ENCODE peak calls at places on chromosomes 5 and 9, in eight cellular contexts. One of them, this sample, is unnamed.

GRCh38 chr5:172630482-172630881 is 10.6 kb upstream of the NEURL1B start:
- DNase-seq in suprapubic skin: no peak
- DNase-seq in naive thymus-derived CD4-positive, alpha-beta T cell: no peak
- DNase-seq in aorta: peak; percentile 14
- DNase-seq in astrocyte: no peak
- DNase-seq in mesendoderm: no peak
- DNase-seq in CD4-positive, alpha-beta T cell: no peak
- DNase-seq in adrenal gland: no peak
- DNase-seq in this sample: no peak

GRCh38 chr5:108481355-108481931 is 99.5 kb upstream of the FBXL17 start:
- DNase-seq in suprapubic skin: no peak
- DNase-seq in naive thymus-derived CD4-positive, alpha-beta T cell: no peak
- DNase-seq in aorta: no peak
- DNase-seq in astrocyte: no peak
- DNase-seq in mesendoderm: peak; percentile 77
- DNase-seq in CD4-positive, alpha-beta T cell: no peak
- DNase-seq in adrenal gland: no peak
- DNase-seq in this sample: no peak

GRCh38 chr5:81207009-81207408 is 26.1 kb upstream of the CKMT2 start:
- DNase-seq in suprapubic skin: no peak
- DNase-seq in naive thymus-derived CD4-positive, alpha-beta T cell: no peak
- DNase-seq in aorta: no peak
- DNase-seq in astrocyte: no peak
- DNase-seq in mesendoderm: peak; percentile 51
- DNase-seq in CD4-positive, alpha-beta T cell: no peak
- DNase-seq in adrenal gland: no peak
- DNase-seq in this sample: no peak

GRCh38 chr9:89621676-89622075 is 16.9 kb downstream of the GADD45G start:
- DNase-seq in suprapubic skin: no peak
- DNase-seq in naive thymus-derived CD4-positive, alpha-beta T cell: no peak
- DNase-seq in aorta: no peak
- DNase-seq in astrocyte: no peak
- DNase-seq in mesendoderm: no peak
- DNase-seq in CD4-positive, alpha-beta T cell: no peak
- DNase-seq in adrenal gland: no peak
- DNase-seq in this sample: no peak

GRCh38 chr9:133804199-133804598 is 66.0 kb upstream of the SARDH start:
- DNase-seq in suprapubic skin: no peak
- DNase-seq in naive thymus-derived CD4-positive, alpha-beta T cell: no peak
- DNase-seq in aorta: no peak
- DNase-seq in astrocyte: no peak
- DNase-seq in mesendoderm: no peak
- DNase-seq in CD4-positive, alpha-beta T cell: no peak
- DNase-seq in adrenal gland: no peak
- DNase-seq in this sample: no peak

GRCh38 chr5:81194633-81195333 is 38.3 kb upstream of the CKMT2 start:
- DNase-seq in suprapubic skin: peak; percentile 79
- DNase-seq in naive thymus-derived CD4-positive, alpha-beta T cell: peak; percentile 74
- DNase-seq in aorta: peak; percentile 85
- DNase-seq in astrocyte: peak; percentile 41
- DNase-seq in mesendoderm: peak; percentile 86
- DNase-seq in CD4-positive, alpha-beta T cell: peak; percentile 72
- DNase-seq in adrenal gland: peak; percentile 78
- DNase-seq in this sample: peak; percentile 64

GRCh38 chr5:38323645-38324295 is 65.4 kb downstream of the EGFLAM start:
- DNase-seq in suprapubic skin: no peak
- DNase-seq in naive thymus-derived CD4-positive, alpha-beta T cell: no peak
- DNase-seq in aorta: no peak
- DNase-seq in astrocyte: peak; percentile 61
- DNase-seq in mesendoderm: no peak
- DNase-seq in CD4-positive, alpha-beta T cell: no peak
- DNase-seq in adrenal gland: no peak
- DNase-seq in this sample: no peak

GRCh38 chr5:161027763-161028162 is 175.8 kb upstream of the ATP10B start:
- DNase-seq in suprapubic skin: no peak
- DNase-seq in naive thymus-derived CD4-positive, alpha-beta T cell: no peak
- DNase-seq in aorta: no peak
- DNase-seq in astrocyte: no peak
- DNase-seq in mesendoderm: no peak
- DNase-seq in CD4-positive, alpha-beta T cell: no peak
- DNase-seq in adrenal gland: no peak
- DNase-seq in this sample: no peak

GRCh38 chr9:133162802-133163558 is 734 bp downstream of the GBGT1 start:
- DNase-seq in suprapubic skin: peak; percentile 70
- DNase-seq in naive thymus-derived CD4-positive, alpha-beta T cell: no peak
- DNase-seq in aorta: no peak
- DNase-seq in astrocyte: no peak
- DNase-seq in mesendoderm: no peak
- DNase-seq in CD4-positive, alpha-beta T cell: no peak
- DNase-seq in adrenal gland: peak; percentile 46
- DNase-seq in this sample: peak; percentile 39

GRCh38 chr5:157513182-157513581 is 53.2 kb downstream of the NIPAL4 start:
- DNase-seq in suprapubic skin: no peak
- DNase-seq in naive thymus-derived CD4-positive, alpha-beta T cell: no peak
- DNase-seq in aorta: no peak
- DNase-seq in astrocyte: no peak
- DNase-seq in mesendoderm: no peak
- DNase-seq in CD4-positive, alpha-beta T cell: no peak
- DNase-seq in adrenal gland: no peak
- DNase-seq in this sample: no peak

GRCh38 chr5:19862711-19863110 is 125.3 kb downstream of the CDH18 start:
- DNase-seq in suprapubic skin: no peak
- DNase-seq in naive thymus-derived CD4-positive, alpha-beta T cell: no peak
- DNase-seq in aorta: no peak
- DNase-seq in astrocyte: no peak
- DNase-seq in mesendoderm: no peak
- DNase-seq in CD4-positive, alpha-beta T cell: no peak
- DNase-seq in adrenal gland: no peak
- DNase-seq in this sample: no peak

GRCh38 chr5:85132269-85132668 is 747.6 kb upstream of the EDIL3 start:
- DNase-seq in suprapubic skin: no peak
- DNase-seq in naive thymus-derived CD4-positive, alpha-beta T cell: no peak
- DNase-seq in aorta: no peak
- DNase-seq in astrocyte: peak; percentile 68
- DNase-seq in mesendoderm: no peak
- DNase-seq in CD4-positive, alpha-beta T cell: no peak
- DNase-seq in adrenal gland: no peak
- DNase-seq in this sample: no peak

GRCh38 chr5:115352571-115352970 is 56.1 kb upstream of the CCDC112 start:
- DNase-seq in suprapubic skin: no peak
- DNase-seq in naive thymus-derived CD4-positive, alpha-beta T cell: no peak
- DNase-seq in aorta: no peak
- DNase-seq in astrocyte: no peak
- DNase-seq in mesendoderm: no peak
- DNase-seq in CD4-positive, alpha-beta T cell: no peak
- DNase-seq in adrenal gland: no peak
- DNase-seq in this sample: no peak

GRCh38 chr5:178992291-178992895 is 2.7 kb downstream of the GRM6 start:
- DNase-seq in suprapubic skin: no peak
- DNase-seq in naive thymus-derived CD4-positive, alpha-beta T cell: no peak
- DNase-seq in aorta: no peak
- DNase-seq in astrocyte: no peak
- DNase-seq in mesendoderm: no peak
- DNase-seq in CD4-positive, alpha-beta T cell: no peak
- DNase-seq in adrenal gland: no peak
- DNase-seq in this sample: no peak

GRCh38 chr9:78031826-78032598 is 401 bp upstream of the GNAQ start:
- DNase-seq in suprapubic skin: peak; percentile 95
- DNase-seq in naive thymus-derived CD4-positive, alpha-beta T cell: peak; percentile 49
- DNase-seq in aorta: peak; percentile 97
- DNase-seq in astrocyte: peak; percentile 95
- DNase-seq in mesendoderm: peak; percentile 98
- DNase-seq in CD4-positive, alpha-beta T cell: peak; percentile 59
- DNase-seq in adrenal gland: peak; percentile 96
- DNase-seq in this sample: peak; percentile 63

GRCh38 chr5:66848749-66849641 is 252.8 kb downstream of the MAST4 start:
- DNase-seq in suprapubic skin: no peak
- DNase-seq in naive thymus-derived CD4-positive, alpha-beta T cell: no peak
- DNase-seq in aorta: no peak
- DNase-seq in astrocyte: peak; percentile 59
- DNase-seq in mesendoderm: no peak
- DNase-seq in CD4-positive, alpha-beta T cell: no peak
- DNase-seq in adrenal gland: no peak
- DNase-seq in this sample: no peak

GRCh38 chr5:115246361-115246991 is 16.2 kb downstream of the PGGT1B start:
- DNase-seq in suprapubic skin: no peak
- DNase-seq in naive thymus-derived CD4-positive, alpha-beta T cell: no peak
- DNase-seq in aorta: no peak
- DNase-seq in astrocyte: peak; percentile 11
- DNase-seq in mesendoderm: peak; percentile 57
- DNase-seq in CD4-positive, alpha-beta T cell: no peak
- DNase-seq in adrenal gland: no peak
- DNase-seq in this sample: peak; percentile 26

DNA sequence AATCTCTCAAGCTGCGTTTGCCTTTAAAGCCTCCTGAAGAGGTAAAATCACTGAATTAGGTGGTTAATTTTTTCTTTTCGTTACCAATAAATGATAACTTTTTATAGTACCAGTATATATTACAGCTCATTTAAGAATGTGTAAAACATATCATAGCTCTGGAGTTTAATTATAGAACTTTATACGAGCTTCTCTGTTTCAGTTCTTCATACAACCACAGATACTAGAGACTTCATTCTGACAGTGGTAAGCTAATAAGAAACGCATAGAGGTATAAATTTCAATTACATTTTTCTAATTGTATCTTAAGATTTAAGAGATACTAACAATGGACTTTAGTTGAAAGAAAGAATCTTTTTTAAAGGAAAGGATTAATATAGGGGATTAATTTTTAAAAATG is 73.9 kb downstream of the PBX3 start:
- DNase-seq in suprapubic skin: no peak
- DNase-seq in naive thymus-derived CD4-positive, alpha-beta T cell: no peak
- DNase-seq in aorta: no peak
- DNase-seq in astrocyte: no peak
- DNase-seq in mesendoderm: no peak
- DNase-seq in CD4-positive, alpha-beta T cell: no peak
- DNase-seq in adrenal gland: no peak
- DNase-seq in this sample: no peak
- H3K27ac ChIP-seq in suprapubic skin: no peak overlapping the region
- H3K27ac ChIP-seq in naive thymus-derived CD4-positive, alpha-beta T cell: no peak overlapping the region
- H3K27ac ChIP-seq in aorta: no peak overlapping the region
- H3K27ac ChIP-seq in astrocyte: no peak overlapping the region
- H3K27ac ChIP-seq in mesendoderm: no peak overlapping the region
- H3K27ac ChIP-seq in CD4-positive, alpha-beta T cell: no peak overlapping the region
- H3K27ac ChIP-seq in adrenal gland: no peak overlapping the region
- H3K27ac ChIP-seq in this sample: no peak overlapping the region

DNA sequence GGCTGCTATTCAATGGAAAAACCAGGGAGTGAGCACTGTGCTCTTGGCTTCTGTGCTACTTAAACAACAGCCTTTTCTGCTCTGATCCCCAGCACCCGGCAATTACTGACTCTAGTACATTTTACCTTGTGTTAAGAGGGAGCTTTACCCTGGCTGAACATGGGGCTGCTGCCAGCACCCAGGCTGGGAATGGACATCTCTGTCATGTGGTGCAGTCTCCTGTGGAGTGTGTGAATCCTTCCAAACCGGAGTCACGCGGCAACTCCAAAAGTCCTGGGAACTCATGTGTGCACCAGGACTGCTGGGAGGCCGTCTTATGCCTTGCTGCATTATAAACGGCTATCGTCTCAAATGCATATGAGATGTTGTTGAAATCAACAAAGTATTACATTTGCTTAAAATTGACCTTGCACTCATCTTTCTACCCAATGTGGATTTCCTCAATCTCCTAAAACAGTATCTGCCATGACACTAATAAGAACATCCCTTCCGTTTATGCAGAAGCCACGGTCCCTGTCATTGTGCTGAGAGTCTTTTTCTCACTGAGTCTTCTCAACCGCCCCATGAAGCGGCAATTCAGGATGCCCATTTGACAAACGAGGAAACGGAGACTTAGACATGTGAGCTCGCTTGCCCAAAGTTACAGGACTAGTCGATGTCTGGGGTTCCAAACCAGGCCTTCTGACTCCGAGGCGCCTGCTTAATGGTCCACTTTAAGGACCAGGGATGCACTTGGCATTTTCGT is 884 bp upstream of the GSN start:
- DNase-seq in suprapubic skin: no peak
- DNase-seq in naive thymus-derived CD4-positive, alpha-beta T cell: no peak
- DNase-seq in aorta: no peak
- DNase-seq in astrocyte: no peak
- DNase-seq in mesendoderm: no peak
- DNase-seq in CD4-positive, alpha-beta T cell: no peak
- DNase-seq in adrenal gland: no peak
- DNase-seq in this sample: no peak
- H3K27ac ChIP-seq in suprapubic skin: peak overlapping the region; percentile 91
- H3K27ac ChIP-seq in naive thymus-derived CD4-positive, alpha-beta T cell: no peak overlapping the region
- H3K27ac ChIP-seq in aorta: no peak overlapping the region
- H3K27ac ChIP-seq in astrocyte: no peak overlapping the region
- H3K27ac ChIP-seq in mesendoderm: no peak overlapping the region
- H3K27ac ChIP-seq in CD4-positive, alpha-beta T cell: no peak overlapping the region
- H3K27ac ChIP-seq in adrenal gland: peak overlapping the region; percentile 66
- H3K27ac ChIP-seq in this sample: no peak overlapping the region

DNA sequence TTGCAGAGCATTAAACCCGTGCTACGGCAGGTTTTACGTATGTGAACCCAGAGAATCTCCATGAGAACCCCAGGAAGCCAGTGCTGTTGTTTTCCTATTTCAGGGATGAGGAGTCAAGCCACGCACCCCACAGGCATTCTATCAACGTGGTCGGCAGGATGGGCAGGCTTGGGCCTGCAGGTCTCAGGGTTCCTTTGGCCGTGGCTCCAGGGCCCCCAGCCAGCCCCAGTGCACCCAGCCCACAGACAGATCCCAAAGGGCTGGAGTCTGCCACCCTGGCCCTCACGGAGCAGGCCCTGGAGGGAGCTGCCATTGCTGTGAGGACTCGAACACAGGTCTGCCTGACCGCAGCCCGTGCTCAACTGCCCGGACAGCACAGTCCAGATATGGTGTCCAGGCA is 77.1 kb upstream of the STXBP1 start:
- DNase-seq in suprapubic skin: no peak
- DNase-seq in naive thymus-derived CD4-positive, alpha-beta T cell: no peak
- DNase-seq in aorta: no peak
- DNase-seq in astrocyte: no peak
- DNase-seq in mesendoderm: no peak
- DNase-seq in CD4-positive, alpha-beta T cell: no peak
- DNase-seq in adrenal gland: no peak
- DNase-seq in this sample: no peak
- H3K27ac ChIP-seq in suprapubic skin: peak overlapping the region; percentile 36
- H3K27ac ChIP-seq in naive thymus-derived CD4-positive, alpha-beta T cell: no peak overlapping the region
- H3K27ac ChIP-seq in aorta: peak overlapping the region; percentile 5
- H3K27ac ChIP-seq in astrocyte: peak overlapping the region; percentile 92
- H3K27ac ChIP-seq in mesendoderm: no peak overlapping the region
- H3K27ac ChIP-seq in CD4-positive, alpha-beta T cell: no peak overlapping the region
- H3K27ac ChIP-seq in adrenal gland: peak overlapping the region; percentile 89
- H3K27ac ChIP-seq in this sample: no peak overlapping the region

DNA sequence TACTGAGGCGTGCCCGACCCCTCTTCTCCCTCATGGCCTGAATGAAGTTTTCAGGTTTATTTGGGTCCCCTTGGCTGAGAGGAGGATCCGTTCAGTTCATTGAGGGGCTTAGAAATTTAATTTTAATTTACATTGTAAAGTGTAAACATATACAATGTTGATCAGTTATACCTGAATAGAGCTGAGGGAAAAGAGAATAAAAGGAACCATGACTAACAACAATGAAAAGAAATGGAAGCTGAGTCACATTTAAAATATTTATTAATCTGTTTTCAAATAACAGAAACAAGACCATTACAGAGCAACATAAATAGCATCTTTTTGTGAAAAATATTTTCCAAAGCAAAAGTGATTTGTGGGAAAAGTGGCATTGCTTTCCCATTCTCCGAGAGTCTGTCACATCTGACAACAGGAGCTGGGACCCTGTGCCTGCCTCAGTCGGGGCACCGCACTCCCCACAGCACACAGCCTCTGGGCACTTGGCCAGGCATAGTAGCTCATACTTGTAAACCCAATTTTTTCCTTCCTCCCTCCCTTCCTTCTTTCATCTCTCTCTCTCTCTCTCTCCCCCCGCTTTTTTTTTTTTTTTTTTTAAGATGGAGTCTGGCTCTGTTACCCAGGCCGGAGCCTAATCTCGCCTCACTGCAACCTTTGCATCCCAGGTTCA is 28.7 kb downstream of the PROP1 start:
- DNase-seq in suprapubic skin: no peak
- DNase-seq in naive thymus-derived CD4-positive, alpha-beta T cell: no peak
- DNase-seq in aorta: no peak
- DNase-seq in astrocyte: no peak
- DNase-seq in mesendoderm: no peak
- DNase-seq in CD4-positive, alpha-beta T cell: no peak
- DNase-seq in adrenal gland: no peak
- DNase-seq in this sample: no peak
- H3K27ac ChIP-seq in suprapubic skin: no peak overlapping the region
- H3K27ac ChIP-seq in naive thymus-derived CD4-positive, alpha-beta T cell: no peak overlapping the region
- H3K27ac ChIP-seq in aorta: no peak overlapping the region
- H3K27ac ChIP-seq in astrocyte: no peak overlapping the region
- H3K27ac ChIP-seq in mesendoderm: no peak overlapping the region
- H3K27ac ChIP-seq in CD4-positive, alpha-beta T cell: no peak overlapping the region
- H3K27ac ChIP-seq in adrenal gland: no peak overlapping the region
- H3K27ac ChIP-seq in this sample: no peak overlapping the region